ENCODE peak calls at places on chromosomes 2 and 18, in nine cellular contexts. Q is naive thymus-derived CD8-positive, alpha-beta T cell; O is H54; R is activated T-cell treated with anti-CD3 and anti-CD28 coated beads, Interleukin-2, amount 50 U/mL, for 72 hours; D is pulmonary artery endothelial cell; N is Caki2; T is KG1; W is hepatic stellate cell; Y is NCI-H69. Z is an unnamed sample.

GRCh38 chr2:180690611-180691010 is 289.8 kb upstream of the UBE2E3 start:
- DNase-seq in Q (no peak), W (no peak), R (no peak), O (no peak), Y (no peak), T (no peak), N (no peak), D (no peak), Z (no peak)

GRCh38 chr2:172427990-172428840 is 829 bp downstream of the ITGA6 start:
- DNase-seq in D (no peak), N (peak), W (peak), T (peak), Y (peak), R (peak), O (no peak), Q (peak), Z (no peak)

GRCh38 chr2:201966691-201967388 is 66.8 kb upstream of the FZD7 start:
- DNase-seq in O (no peak), T (no peak), D (no peak), W (no peak), Q (no peak), R (no peak), Y (peak), N (no peak), Z (peak)

GRCh38 chr2:239779592-239779983 is 245.6 kb downstream of the NDUFA10 start:
- DNase-seq in Q (no peak), N (no peak), O (no peak), Y (no peak), W (no peak), T (no peak), R (no peak), D (no peak), Z (no peak)

GRCh38 chr2:197198890-197199289 is 111.7 kb downstream of the ANKRD44 start:
- DNase-seq in O (no peak), Q (peak), R (peak), N (no peak), Y (no peak), T (peak), D (no peak), W (peak), Z (no peak)

GRCh38 chr2:190664240-190664639 is 15.4 kb downstream of the NAB1 start:
- DNase-seq in T (no peak), O (no peak), N (no peak), Y (no peak), Q (no peak), D (no peak), R (no peak), W (no peak), Z (no peak)

GRCh38 chr18:25434771-25435461 is 83.0 kb upstream of the ZNF521 start:
- DNase-seq in N (no peak), D (no peak), T (no peak), O (no peak), Y (no peak), W (no peak), Q (no peak), R (no peak), Z (no peak)

GRCh38 chr2:106030287-106031268 is 163.5 kb downstream of the UXS1 start:
- DNase-seq in Q (no peak), W (peak), R (peak), D (peak), T (no peak), O (no peak), Y (peak), N (no peak), Z (no peak)

GRCh38 chr2:206701952-206702630 is 16.1 kb downstream of the DYTN start:
- DNase-seq in N (no peak), Q (no peak), Y (no peak), W (no peak), T (no peak), D (no peak), R (no peak), O (no peak), Z (no peak)

Z was measured in NCI-H1092.